ENCODE peak calls at places on chromosomes 6 and 20, in ten cellular contexts. G is NCI-H1092, L is GM23248, B is GM12891, Q is left cardiac atrium, X is HTR-8/SVneo, I is nucleus accumbens, W is H54, E is COR-L47, Z is A549. T is an unnamed sample.

GRCh38 chr20:7302256-7302655 is 534.8 kb downstream of the BMP2 start:
- DNase-seq in G (no peak), L (no peak), B (no peak), Q (no peak), X (no peak), I (no peak), W (no peak), E (no peak), Z (no peak), T (no peak)

GRCh38 chr6:168015492-168016175 is 18.2 kb downstream of the KIF25 start:
- DNase-seq in G (no peak), L (no peak), B (no peak), Q (no peak), X (no peak), I (no peak), W (no peak), E (no peak), Z (no peak), T (no peak)

GRCh38 chr6:119384444-119384843 is 34.9 kb upstream of the MAN1A1 start:
- DNase-seq in G (no peak), L (no peak), B (no peak), Q (no peak), X (no peak), I (no peak), W (no peak), E (no peak), Z (no peak), T (no peak)

GRCh38 chr20:60430516-60431001 is 472.3 kb downstream of the CDH26 start:
- DNase-seq in G (no peak), L (no peak), B (no peak), Q (no peak), X (no peak), I (no peak), W (no peak), E (no peak), Z (no peak), T (no peak)

GRCh38 chr20:19786311-19786710 is 28.3 kb downstream of the RIN2 start:
- DNase-seq in G (no peak), L (peak), B (no peak), Q (peak), X (no peak), I (peak), W (no peak), E (no peak), Z (no peak), T (no peak)

GRCh38 chr6:47752801-47753200 is 29.0 kb upstream of the OPN5 start:
- DNase-seq in G (no peak), L (no peak), B (no peak), Q (no peak), X (no peak), I (no peak), W (no peak), E (no peak), Z (no peak), T (no peak)

GRCh38 chr6:148175511-148176188 is 167.0 kb upstream of the SASH1 start:
- DNase-seq in G (no peak), L (peak), B (no peak), Q (no peak), X (no peak), I (no peak), W (no peak), E (no peak), Z (no peak), T (no peak)

GRCh38 chr6:107154131-107154906 is 39.0 kb upstream of the BEND3 start:
- DNase-seq in G (peak), L (no peak), B (no peak), Q (no peak), X (no peak), I (no peak), W (no peak), E (peak), Z (no peak), T (no peak)

GRCh38 chr20:63953764-63954429 is 2.3 kb downstream of the UCKL1 start:
- DNase-seq in G (no peak), L (peak), B (no peak), Q (no peak), X (no peak), I (no peak), W (no peak), E (no peak), Z (no peak), T (no peak)

GRCh38 chr6:145891565-145891964 is 72.6 kb downstream of the SHPRH start:
- DNase-seq in G (no peak), L (peak), B (no peak), Q (no peak), X (no peak), I (no peak), W (no peak), E (no peak), Z (no peak), T (no peak)

GRCh38 chr6:100488231-100488630 is 23.5 kb upstream of the SIM1 start:
- DNase-seq in G (no peak), L (no peak), B (no peak), Q (no peak), X (no peak), I (no peak), W (no peak), E (no peak), Z (no peak), T (no peak)

GRCh38 chr6:3356056-3356823 is 97.5 kb downstream of the PSMG4 start:
- DNase-seq in G (no peak), L (peak), B (peak), Q (peak), X (peak), I (peak), W (peak), E (peak), Z (peak), T (peak)

GRCh38 chr20:56731496-56731895 is 102.4 kb downstream of the TFAP2C start:
- DNase-seq in G (no peak), L (no peak), B (no peak), Q (no peak), X (no peak), I (no peak), W (no peak), E (no peak), Z (no peak), T (no peak)

GRCh38 chr6:166402582-166403277 is 20.0 kb upstream of the MPC1 start:
- DNase-seq in G (no peak), L (peak), B (no peak), Q (no peak), X (no peak), I (no peak), W (no peak), E (no peak), Z (no peak), T (no peak)

GRCh38 chr6:41591859-41592502 is 45.8 kb downstream of the FOXP4 start:
- DNase-seq in G (no peak), L (peak), B (peak), Q (peak), X (peak), I (peak), W (peak), E (peak), Z (peak), T (peak)

GRCh38 chr6:18444176-18444575 is 57.0 kb downstream of the RNF144B start:
- DNase-seq in G (no peak), L (peak), B (no peak), Q (no peak), X (no peak), I (no peak), W (no peak), E (no peak), Z (no peak), T (no peak)

GRCh38 chr6:159736908-159737307 is 9.6 kb downstream of the WTAP start:
- DNase-seq in G (no peak), L (no peak), B (no peak), Q (no peak), X (no peak), I (no peak), W (no peak), E (no peak), Z (no peak), T (no peak)

GRCh38 chr6:9408718-9409117 is 973.4 kb upstream of the SLC35B3 start:
- DNase-seq in G (no peak), L (peak), B (no peak), Q (no peak), X (no peak), I (no peak), W (no peak), E (no peak), Z (no peak), T (no peak)

GRCh38 chr6:45921703-45922270 is 93.9 kb downstream of the CLIC5 start:
- DNase-seq in G (no peak), L (no peak), B (no peak), Q (no peak), X (no peak), I (no peak), W (no peak), E (no peak), Z (no peak), T (no peak)